ENCODE peak calls at places on chromosomes 5 and 9, in five cellular contexts. Z, X, T, G and M are unnamed samples.

GRCh38 chr9:21119093-21119770 is 22.4 kb downstream of the IFNW1 start:
- DNase-seq in G (no peak), Z (no peak), T (no peak), X (no peak), M (no peak)

GRCh38 chr9:34996181-34996904 is 6.8 kb downstream of the DNAJB5 start:
- DNase-seq in Z (no peak), X (no peak), G (no peak), T (no peak), M (no peak)

GRCh38 chr5:36442796-36443195 is 141.1 kb upstream of the RANBP3L start:
- DNase-seq in T (no peak), X (no peak), G (no peak), Z (peak; percentile 27), M (no peak)

GRCh38 chr9:31776471-31776870 is 608.0 kb upstream of the ACO1 start:
- DNase-seq in Z (peak; percentile 17), T (no peak), G (no peak), X (no peak), M (no peak)

GRCh38 chr5:107254214-107254901 is 416.4 kb downstream of the EFNA5 start:
- DNase-seq in X (no peak), T (no peak), Z (no peak), G (no peak), M (no peak)

GRCh38 chr9:107029146-107029545 is 166.2 kb downstream of the ZNF462 start:
- DNase-seq in X (no peak), Z (no peak), G (no peak), T (no peak), M (no peak)

GRCh38 chr5:103041071-103041676 is 78.8 kb downstream of the GIN1 start:
- DNase-seq in T (no peak), X (no peak), Z (peak; percentile 77), G (no peak), M (no peak)

GRCh38 chr9:110050925-110051355 is 157.0 kb downstream of the C9orf152 start:
- DNase-seq in G (no peak), T (peak; percentile 64), X (peak; percentile 34), Z (peak; percentile 63), M (no peak)

GRCh38 chr5:43642428-43642827 is 39.4 kb downstream of the NNT start:
- DNase-seq in G (no peak), Z (no peak), T (no peak), X (no peak), M (no peak)

GRCh38 chr5:132099073-132099748 is 25.6 kb downstream of the CSF2 start:
- DNase-seq in G (no peak), X (no peak), T (no peak), Z (no peak), M (no peak)

GRCh38 chr5:41532485-41532884 is 22.1 kb upstream of the PLCXD3 start:
- DNase-seq in T (no peak), G (no peak), Z (no peak), X (no peak), M (no peak)

GRCh38 chr5:107472620-107473064 is 198.1 kb downstream of the EFNA5 start:
- DNase-seq in G (no peak), Z (no peak), T (no peak), X (no peak), M (no peak)

GRCh38 chr9:103037508-103038477 is 42.7 kb downstream of the CYLC2 start:
- DNase-seq in X (no peak), G (peak; percentile 73), Z (no peak), T (no peak), M (no peak)

GRCh38 chr5:172872997-172873491 is 39.0 kb downstream of the ERGIC1 start:
- DNase-seq in Z (no peak), G (peak; percentile 83), T (peak; percentile 66), X (no peak), M (no peak)

GRCh38 chr5:140794594-140795258 is at the start of gene PCDHA2:
- DNase-seq in X (no peak), Z (no peak), G (no peak), T (no peak), M (no peak)

GRCh38 chr5:68264024-68264956 is 48.7 kb downstream of the PIK3R1 start:
- DNase-seq in Z (no peak), G (no peak), T (no peak), X (peak; percentile 54), M (no peak)

GRCh38 chr5:80125962-80126480 is 90.9 kb downstream of the THBS4 start:
- DNase-seq in G (no peak), Z (no peak), X (no peak), T (no peak), M (no peak)

GRCh38 chr5:83895860-83896259 is 175.2 kb upstream of the HAPLN1 start:
- DNase-seq in G (no peak), Z (no peak), T (no peak), X (no peak), M (no peak)

GRCh38 chr5:35302544-35302943 is 72.3 kb upstream of the PRLR start:
- DNase-seq in Z (no peak), T (no peak), X (no peak), G (no peak), M (no peak)

GRCh38 chr9:131025953-131026858 is 17.2 kb downstream of the LAMC3 start:
- DNase-seq in Z (no peak), T (no peak), X (no peak), G (no peak), M (no peak)

GRCh38 chr9:80649001-80649420 is 1040.3 kb downstream of the TLE1 start:
- DNase-seq in T (no peak), Z (no peak), G (no peak), X (no peak), M (no peak)

GRCh38 chr9:80646211-80646610 is 1043.1 kb downstream of the TLE1 start:
- DNase-seq in Z (no peak), G (no peak), T (no peak), X (no peak), M (no peak)

GRCh38 chr9:80649496-80649895 is 1039.9 kb downstream of the TLE1 start:
- DNase-seq in G (no peak), X (no peak), Z (no peak), T (no peak), M (no peak)

GRCh38 chr9:80650964-80651555 is 1038.3 kb downstream of the TLE1 start:
- DNase-seq in X (no peak), G (no peak), Z (no peak), T (no peak), M (no peak)

DNA sequence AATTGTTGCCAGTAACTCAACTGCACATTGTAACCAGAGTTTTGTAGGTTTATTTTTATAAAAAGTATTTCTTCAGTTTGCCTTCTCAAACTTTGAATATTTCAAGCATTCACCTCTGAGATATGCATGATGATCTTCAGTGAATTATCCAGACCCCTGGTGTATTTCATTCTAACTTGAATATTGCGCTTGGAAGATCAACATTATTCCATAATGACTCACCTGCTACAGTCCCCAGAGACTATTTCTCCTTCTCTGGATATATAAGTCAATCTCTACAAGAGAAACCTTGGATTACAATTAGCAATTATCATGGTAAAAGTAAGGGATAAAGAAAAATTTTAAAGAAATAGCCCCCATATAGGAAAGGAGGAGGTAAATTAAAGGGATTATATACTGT is 1041.0 kb downstream of the TLE1 start:
- DNase-seq in X (no peak), Z (peak; percentile 11), T (no peak), G (no peak), M (no peak)
- H3K27ac ChIP-seq in X (no peak overlapping the region), Z (no peak overlapping the region), T (no peak overlapping the region), G (no peak overlapping the region), M (no peak overlapping the region)

DNA sequence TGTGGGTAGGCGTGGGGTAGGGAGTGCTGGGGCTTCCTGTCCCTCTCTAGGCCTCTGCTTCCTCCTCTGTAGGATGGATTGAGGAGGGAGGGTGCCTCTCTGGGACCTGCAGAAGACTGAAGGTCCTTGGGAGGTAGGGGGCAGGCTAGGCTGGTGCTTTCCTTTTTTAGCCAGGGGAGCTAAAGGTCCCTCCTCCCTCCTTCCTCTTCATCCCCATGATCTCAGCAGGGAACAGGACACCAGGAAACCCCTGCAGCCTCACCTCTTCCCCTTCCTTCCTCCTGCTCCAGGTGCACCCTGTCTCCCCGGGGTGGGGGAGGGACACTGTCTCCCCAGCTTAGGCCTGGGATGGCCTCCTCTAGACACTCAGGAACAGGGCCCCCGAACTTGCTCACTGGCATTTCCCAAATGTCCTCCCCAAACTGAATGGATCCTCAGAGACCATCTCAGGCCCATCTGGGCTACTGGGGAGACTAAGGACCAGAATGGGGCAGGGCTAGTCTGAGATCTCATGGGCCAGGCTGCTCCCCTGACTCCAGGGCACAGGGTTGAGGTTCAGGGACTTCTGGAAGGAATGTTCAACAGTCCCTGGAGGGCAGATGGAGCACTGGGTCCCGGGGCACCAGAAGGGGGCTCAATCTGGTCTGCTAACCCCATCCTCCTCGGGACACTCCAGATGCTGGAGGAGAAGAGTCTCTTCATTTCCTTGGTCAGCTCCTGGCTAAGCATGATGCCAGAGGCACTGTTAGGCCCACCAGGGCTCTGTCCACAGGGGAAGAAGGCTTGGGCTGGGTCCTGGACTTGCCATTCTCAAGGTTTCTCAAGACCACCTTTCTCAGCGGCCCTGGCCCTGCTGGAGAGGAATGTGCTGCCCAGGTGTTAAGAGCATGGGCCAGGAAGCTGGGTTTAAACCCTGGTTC is 8.2 kb downstream of the SH2D3C start:
- DNase-seq in Z (no peak), G (no peak), T (no peak), X (no peak), M (no peak)
- H3K27ac ChIP-seq in Z (no peak overlapping the region), G (peak overlapping the region; percentile 13), T (peak overlapping the region; percentile 56), X (peak overlapping the region; percentile 9), M (peak overlapping the region; percentile 48)

GRCh38 chr5:61677220-61677619 is 345.2 kb downstream of the ZSWIM6 start:
- DNase-seq in G (no peak), Z (no peak), X (no peak), T (no peak), M (no peak)

GRCh38 chr5:61674403-61674802 is 342.3 kb downstream of the ZSWIM6 start:
- DNase-seq in Z (no peak), X (no peak), G (no peak), T (no peak), M (no peak)

GRCh38 chr5:61675015-61675692 is 343.1 kb downstream of the ZSWIM6 start:
- DNase-seq in X (no peak), Z (peak; percentile 62), G (peak; percentile 46), T (no peak), M (peak; percentile 46)

GRCh38 chr5:61669531-61669930 is 337.5 kb downstream of the ZSWIM6 start:
- DNase-seq in X (no peak), G (no peak), T (no peak), Z (no peak), M (no peak)

GRCh38 chr5:61673007-61673735 is 341.1 kb downstream of the ZSWIM6 start:
- DNase-seq in Z (no peak), X (no peak), T (no peak), G (no peak), M (no peak)
- H3K27ac ChIP-seq in Z (no peak overlapping the region), X (no peak overlapping the region), T (no peak overlapping the region), G (no peak overlapping the region), M (no peak overlapping the region)

DNA sequence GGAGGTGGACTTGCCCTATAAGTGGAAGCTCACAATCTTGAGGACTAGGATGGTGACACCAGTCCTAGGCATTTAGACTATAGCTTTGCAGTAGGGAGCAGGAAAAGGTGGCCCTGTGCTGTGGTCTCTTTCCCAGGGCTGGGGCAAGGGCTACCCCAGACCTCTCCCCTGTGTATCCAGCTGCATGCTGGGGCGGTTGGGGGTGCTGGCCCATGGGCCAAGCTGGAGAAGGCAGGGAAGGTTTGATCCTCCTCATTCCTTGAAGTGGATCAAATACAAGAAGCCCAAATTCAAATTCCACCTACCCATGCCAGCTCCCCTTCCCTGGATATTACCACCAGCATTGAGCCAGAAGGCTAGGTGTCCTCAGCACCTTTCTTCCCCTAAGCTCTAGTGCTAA is 2.2 kb upstream of the PTGS1 start:
- DNase-seq in Z (no peak), X (no peak), T (no peak), G (no peak), M (no peak)
- H3K27ac ChIP-seq in Z (no peak overlapping the region), X (no peak overlapping the region), T (no peak overlapping the region), G (no peak overlapping the region), M (no peak overlapping the region)

GRCh38 chr9:38042626-38043359 is 26.2 kb downstream of the SHB start:
- DNase-seq in Z (no peak), X (no peak), G (no peak), T (no peak), M (no peak)
- H3K27ac ChIP-seq in Z (no peak overlapping the region), X (no peak overlapping the region), G (no peak overlapping the region), T (no peak overlapping the region), M (peak overlapping the region; percentile 1)